ENCODE peak calls at places on chromosomes 2 and 18, in six cellular contexts. C, B, Y, R, S and F are unnamed samples.
A peak's percentile ranks its signal among the peaks of the same experiment; 100 is the strongest.

GRCh38 chr2:17273066-17273465 is 245.2 kb downstream of the RAD51AP2 start:
- DNase-seq in C (no peak), B (no peak), Y (no peak), R (no peak), S (no peak), F (no peak)

GRCh38 chr2:209579236-209579749 is 155.4 kb downstream of the MAP2 start:
- DNase-seq in C (no peak), B (no peak), Y (no peak), R (no peak), S (peak; percentile 51), F (no peak)

GRCh38 chr2:71780162-71780561 is 326.8 kb downstream of the DYSF start:
- DNase-seq in C (no peak), B (no peak), Y (no peak), R (no peak), S (no peak), F (no peak)

GRCh38 chr2:54470241-54470938 is 14.3 kb downstream of the SPTBN1 start:
- DNase-seq in C (no peak), B (no peak), Y (no peak), R (no peak), S (no peak), F (no peak)

GRCh38 chr2:165361511-165361910 is 108.0 kb upstream of the CSRNP3 start:
- DNase-seq in C (no peak), B (no peak), Y (no peak), R (no peak), S (no peak), F (no peak)

GRCh38 chr2:17646096-17646554 is 105.6 kb downstream of the VSNL1 start:
- DNase-seq in C (peak; percentile 45), B (peak; percentile 45), Y (peak; percentile 28), R (peak; percentile 83), S (no peak), F (no peak)

GRCh38 chr2:47501374-47502200 is 98.6 kb downstream of the MSH2 start:
- DNase-seq in C (no peak), B (no peak), Y (no peak), R (no peak), S (no peak), F (no peak)

GRCh38 chr2:38960609-38961320 is 71.1 kb downstream of the ARHGEF33 start:
- DNase-seq in C (no peak), B (no peak), Y (no peak), R (no peak), S (no peak), F (no peak)

GRCh38 chr18:37566479-37567060 is 972 bp upstream of the CELF4 start:
- DNase-seq in C (no peak), B (no peak), Y (no peak), R (no peak), S (no peak), F (no peak)

GRCh38 chr2:105464325-105464724 is 65.5 kb upstream of the FHL2 start:
- DNase-seq in C (no peak), B (no peak), Y (no peak), R (no peak), S (no peak), F (no peak)

GRCh38 chr2:37560863-37561614 is 110.4 kb downstream of the CDC42EP3 start:
- DNase-seq in C (no peak), B (no peak), Y (no peak), R (no peak), S (no peak), F (no peak)

GRCh38 chr2:127072970-127073369 is 34.0 kb downstream of the BIN1 start:
- DNase-seq in C (no peak), B (no peak), Y (no peak), R (no peak), S (no peak), F (no peak)

GRCh38 chr2:174694196-174694878 is 69.9 kb downstream of the CHRNA1 start:
- DNase-seq in C (no peak), B (no peak), Y (no peak), R (no peak), S (no peak), F (no peak)

GRCh38 chr2:118061135-118061955 is 26.9 kb upstream of the INSIG2 start:
- DNase-seq in C (no peak), B (peak; percentile 57), Y (no peak), R (peak; percentile 52), S (no peak), F (no peak)

GRCh38 chr18:74623047-74623816 is 25.6 kb downstream of the ZNF407 start:
- DNase-seq in C (no peak), B (no peak), Y (no peak), R (no peak), S (no peak), F (no peak)

GRCh38 chr2:70046534-70046933 is 40.7 kb upstream of the PCBP1 start:
- DNase-seq in C (no peak), B (no peak), Y (no peak), R (no peak), S (no peak), F (no peak)

GRCh38 chr2:226800941-226801784 is 1.5 kb upstream of the IRS1 start:
- DNase-seq in C (no peak), B (peak; percentile 54), Y (peak; percentile 70), R (peak; percentile 79), S (peak; percentile 97), F (peak; percentile 67)
- TF ChIP-seq POLR2A in C (no peak), B (peak; percentile 48), Y (no peak), R (no peak), S (no peak), F (no peak)

GRCh38 chr18:51385270-51385669 is 187.8 kb upstream of the MEX3C start:
- DNase-seq in C (no peak), B (no peak), Y (no peak), R (no peak), S (no peak), F (no peak)

GRCh38 chr18:51391215-51391614 is 193.7 kb upstream of the MEX3C start:
- DNase-seq in C (no peak), B (no peak), Y (no peak), R (no peak), S (no peak), F (no peak)

GRCh38 chr18:51391731-51392130 is 194.2 kb upstream of the MEX3C start:
- DNase-seq in C (no peak), B (no peak), Y (no peak), R (no peak), S (no peak), F (no peak)

GRCh38 chr18:51390695-51391094 is 193.2 kb upstream of the MEX3C start:
- DNase-seq in C (no peak), B (no peak), Y (no peak), R (no peak), S (no peak), F (no peak)
- TF ChIP-seq TAF1 in C (no peak), B (no peak), Y (no peak), R (no peak), S (no peak), F (no peak)

GRCh38 chr2:34162236-34162635 is 563.1 kb upstream of the FAM98A start:
- DNase-seq in C (no peak), B (no peak), Y (no peak), R (no peak), S (no peak), F (no peak)
- TF ChIP-seq POLR2AphosphoS5 in C (no peak), B (no peak), Y (no peak), R (no peak), S (no peak), F (no peak)

GRCh38 chr2:226743911-226744310 is 55.7 kb downstream of the IRS1 start:
- DNase-seq in C (no peak), B (no peak), Y (no peak), R (no peak), S (no peak), F (no peak)
- TF ChIP-seq POLR2A in C (no peak), B (no peak), Y (no peak), R (no peak), S (no peak), F (no peak)

GRCh38 chr2:168550670-168551069 is 94.6 kb downstream of the CERS6 start:
- DNase-seq in C (no peak), B (no peak), Y (no peak), R (no peak), S (no peak), F (no peak)

GRCh38 chr2:168539945-168540344 is 83.9 kb downstream of the CERS6 start:
- DNase-seq in C (no peak), B (no peak), Y (no peak), R (no peak), S (no peak), F (no peak)

GRCh38 chr2:168543037-168543436 is 87.0 kb downstream of the CERS6 start:
- DNase-seq in C (no peak), B (no peak), Y (no peak), R (no peak), S (no peak), F (no peak)

GRCh38 chr2:168541887-168542286 is 85.8 kb downstream of the CERS6 start:
- DNase-seq in C (no peak), B (no peak), Y (no peak), R (no peak), S (no peak), F (no peak)

DNA sequence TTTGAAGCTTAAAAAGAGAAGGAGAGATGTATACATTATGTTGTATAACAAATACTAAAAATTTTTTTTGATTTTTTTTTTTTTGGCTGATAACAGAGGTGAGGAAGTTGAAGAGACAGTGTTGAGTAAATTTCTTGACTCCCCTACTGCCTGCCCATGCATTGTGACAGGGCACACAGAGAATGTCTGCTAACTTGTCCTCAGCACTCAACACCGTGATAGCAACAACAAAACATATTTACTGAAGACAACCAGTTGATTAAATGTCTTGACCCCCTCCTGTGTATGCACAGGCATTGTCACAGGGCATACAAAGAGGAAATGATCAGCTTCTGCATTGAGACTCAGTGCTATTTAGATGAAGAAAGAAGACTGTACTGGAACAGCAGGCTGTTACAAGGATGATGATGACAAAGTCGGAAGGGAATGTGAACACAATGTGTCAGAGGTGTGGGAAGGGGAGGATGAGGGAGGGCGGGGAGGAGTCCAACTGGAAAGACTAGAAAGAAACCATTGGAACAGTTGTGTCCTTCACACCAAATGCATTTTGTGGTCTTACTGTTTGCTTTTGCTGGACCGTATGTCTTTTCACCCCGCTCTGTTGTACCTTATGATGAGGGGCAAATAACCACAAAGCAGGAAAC is 89.5 kb downstream of the CERS6 start:
- DNase-seq in C (no peak), B (no peak), Y (no peak), R (no peak), S (no peak), F (no peak)
- TF ChIP-seq TAF1 in C (no peak), B (no peak), Y (no peak), R (no peak), S (no peak), F (no peak)

GRCh38 chr18:3248670-3249359 is 1.2 kb downstream of the MYL12A start:
- DNase-seq in C (no peak), B (no peak), Y (no peak), R (peak; percentile 61), S (no peak), F (no peak)
- TF ChIP-seq POLR2AphosphoS5 in C (no peak), B (peak; percentile 23), Y (no peak), R (peak; percentile 21), S (no peak), F (peak; percentile 54)